ENCODE peak calls at places on chromosomes 13 and 19, in ten cellular contexts. R is IMR-90, D is left ventricle myocardium inferior, F is astrocyte, H is H9, X is upper lobe of left lung, P is tibial nerve, G is cardiac muscle cell, L is heart right ventricle, Y is A549. W is an unnamed sample.

GRCh38 chr19:18164072-18164471 is 9.5 kb upstream of the IFI30 start:
- DNase-seq in R (no peak), P (no peak), D (no peak), Y (no peak), G (no peak), H (no peak), F (no peak), X (no peak), L (no peak), W (no peak)

GRCh38 chr13:75705395-75705794 is 69.3 kb downstream of the LMO7 start:
- DNase-seq in L (no peak), F (peak; percentile 93), P (no peak), D (no peak), Y (peak; percentile 50), R (peak; percentile 85), G (no peak), X (no peak), H (no peak), W (no peak)

GRCh38 chr19:32876919-32877285 is 7.3 kb upstream of the SLC7A9 start:
- DNase-seq in Y (no peak), X (peak; percentile 71), L (no peak), P (no peak), F (peak; percentile 50), D (no peak), G (no peak), H (no peak), R (peak; percentile 50), W (no peak)

GRCh38 chr13:60439201-60439600 is 42.2 kb downstream of the TDRD3 start:
- DNase-seq in G (no peak), Y (no peak), L (no peak), R (no peak), H (no peak), P (no peak), X (no peak), F (no peak), D (no peak), W (no peak)

GRCh38 chr19:33624586-33625153 is 2.9 kb downstream of the CHST8 start:
- DNase-seq in R (no peak), X (no peak), H (no peak), P (no peak), D (no peak), L (no peak), Y (no peak), F (no peak), G (no peak), W (no peak)

GRCh38 chr13:27562457-27562856 is 57.9 kb downstream of the LNX2 start:
- DNase-seq in R (no peak), X (no peak), L (no peak), H (no peak), D (peak; percentile 31), P (no peak), G (no peak), Y (no peak), F (no peak), W (no peak)

GRCh38 chr19:51018745-51019543 is 565 bp downstream of the KLK10 start:
- DNase-seq in P (no peak), G (peak; percentile 44), X (peak; percentile 81), F (no peak), R (no peak), D (no peak), Y (no peak), L (peak; percentile 39), H (peak; percentile 59), W (no peak)

GRCh38 chr19:1812426-1813196 is 535 bp upstream of the ATP8B3 start:
- DNase-seq in P (peak; percentile 86), L (peak; percentile 93), F (peak; percentile 84), X (peak; percentile 93), D (peak; percentile 94), Y (peak; percentile 88), H (peak; percentile 99), R (peak; percentile 90), G (peak; percentile 97), W (peak; percentile 80)

DNA sequence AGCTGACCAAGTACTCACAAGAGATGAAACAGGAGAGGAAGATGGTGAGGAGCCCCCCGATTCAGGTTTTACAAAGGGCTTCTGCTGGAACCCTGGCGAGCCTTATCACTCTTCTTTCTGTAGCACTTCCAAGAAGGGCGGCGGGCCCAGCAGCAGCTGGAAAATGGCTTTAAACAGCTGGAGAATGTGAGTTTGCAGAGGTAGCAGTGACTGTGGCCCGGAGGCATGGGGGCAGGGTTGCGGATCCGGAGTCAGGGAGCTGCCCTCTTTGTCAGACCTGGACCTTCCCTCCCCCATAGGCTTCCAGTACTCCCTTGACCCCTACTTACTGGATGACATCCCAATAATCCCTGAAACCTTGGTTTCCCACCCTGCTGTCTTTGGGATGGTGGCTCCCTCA is 3.6 kb downstream of the TRIP10 start:
- DNase-seq in R (no peak), H (no peak), D (no peak), G (no peak), X (no peak), L (no peak), Y (no peak), F (no peak), P (no peak), W (no peak)
- H3K27ac ChIP-seq in R (peak overlapping the region; percentile 85), H (peak overlapping the region; percentile 31), D (peak overlapping the region; percentile 94), G (peak overlapping the region; percentile 89), X (peak overlapping the region; percentile 91), L (peak overlapping the region; percentile 34), Y (peak overlapping the region; percentile 99), F (no peak overlapping the region), P (no peak overlapping the region), W (peak overlapping the region; percentile 84)

GRCh38 chr19:16623576-16623975 is 4.4 kb downstream of the MED26 start:
- DNase-seq in F (no peak), R (no peak), H (no peak), Y (no peak), D (no peak), G (no peak), P (no peak), L (no peak), X (no peak), W (no peak)

GRCh38 chr19:16624236-16624635 is 3.8 kb downstream of the MED26 start:
- DNase-seq in H (no peak), P (no peak), F (no peak), G (no peak), R (no peak), Y (no peak), X (no peak), L (no peak), D (no peak), W (no peak)

GRCh38 chr19:16621165-16621800 is 6.7 kb downstream of the MED26 start:
- DNase-seq in R (no peak), L (no peak), X (no peak), F (no peak), D (no peak), G (no peak), P (no peak), Y (no peak), H (no peak), W (no peak)

GRCh38 chr19:16625183-16625958 is 2.6 kb downstream of the MED26 start:
- DNase-seq in G (no peak), F (no peak), L (no peak), H (no peak), X (peak; percentile 55), D (no peak), P (no peak), R (no peak), Y (no peak), W (no peak)

GRCh38 chr19:16623066-16623465 is 4.9 kb downstream of the MED26 start:
- DNase-seq in F (no peak), G (no peak), X (no peak), L (no peak), Y (no peak), R (no peak), P (no peak), H (no peak), D (no peak), W (no peak)
- H3K4me1 ChIP-seq in F (peaks cover 9% of the 10 kb centered on the region), G (peaks cover 5% of the 10 kb centered on the region), X (peaks cover 55% of the 10 kb centered on the region), L (peaks cover 83% of the 10 kb centered on the region), Y (peaks cover 9% of the 10 kb centered on the region), R (peaks cover 3% of the 10 kb centered on the region), P (peaks cover 30% of the 10 kb centered on the region), H (no peaks in the 10 kb centered on the region), D (peaks cover 97% of the 10 kb centered on the region), W (peaks cover 14% of the 10 kb centered on the region)

DNA sequence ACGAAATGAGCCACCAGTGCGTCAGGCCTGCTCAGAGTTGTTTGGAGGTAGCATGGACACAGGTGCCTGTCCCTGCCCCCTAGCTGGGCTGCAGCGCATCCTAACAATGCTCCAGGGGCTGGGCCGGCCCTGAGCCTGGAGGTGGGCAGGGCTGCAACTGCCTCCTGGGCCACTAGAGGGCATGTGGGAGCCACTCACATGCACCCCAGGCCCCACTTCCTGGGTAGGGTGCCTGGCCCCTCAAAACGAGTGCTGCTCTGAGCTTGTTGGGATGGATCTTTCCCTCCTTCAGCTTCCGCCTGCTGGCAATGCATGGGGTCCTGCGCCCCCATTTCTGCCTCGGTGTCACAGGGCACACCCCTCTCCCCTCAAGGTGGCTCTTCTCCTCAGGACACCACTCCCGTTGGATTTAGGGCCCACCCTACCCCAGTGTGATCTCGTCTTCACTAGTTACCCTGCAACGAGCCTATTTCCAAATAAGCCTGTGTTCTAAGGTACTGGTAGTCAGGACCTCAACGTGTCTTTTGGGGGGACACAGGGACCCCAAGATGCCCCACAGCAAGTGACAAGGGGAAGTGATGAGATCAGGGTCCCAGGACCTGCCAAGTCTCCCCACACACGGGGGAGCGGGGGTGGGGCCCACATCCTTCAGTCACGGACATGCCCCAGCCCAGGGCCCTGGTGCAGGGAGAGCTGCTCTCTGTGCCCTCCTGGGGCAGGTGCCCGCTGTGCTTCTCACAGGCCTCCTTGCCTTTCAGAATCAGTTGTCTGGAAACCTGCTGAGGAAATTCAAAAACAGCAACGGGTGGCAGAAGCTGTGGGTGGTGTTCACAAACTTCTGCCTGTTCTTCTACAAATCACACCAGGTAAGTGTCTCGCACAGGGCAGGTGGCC is 131.3 kb downstream of the STK24 start:
- DNase-seq in D (peak; percentile 72), L (peak; percentile 75), G (peak; percentile 68), P (peak; percentile 78), H (peak; percentile 89), R (peak; percentile 41), F (peak; percentile 10), X (peak; percentile 85), Y (peak; percentile 55), W (no peak)
- TF ChIP-seq CTCF in D (peak; percentile 98), L (peak; percentile 94), G (peak; percentile 96), P (peak; percentile 98), H (peak; percentile 99), R (peak; percentile 84), F (peak; percentile 72), X (peak; percentile 98), Y (peak; percentile 75), W (peak; percentile 98)

GRCh38 chr19:31346660-31347059 is 2.6 kb downstream of the TSHZ3 start:
- DNase-seq in X (no peak), L (no peak), F (no peak), P (no peak), R (no peak), G (no peak), D (no peak), Y (no peak), H (no peak), W (no peak)

GRCh38 chr19:31349160-31349881 is at the start of gene TSHZ3:
- DNase-seq in P (peak; percentile 70), F (peak; percentile 81), Y (peak; percentile 43), H (peak; percentile 81), R (peak; percentile 87), D (peak; percentile 86), G (peak; percentile 61), X (peak; percentile 93), L (peak; percentile 82), W (no peak)

GRCh38 chr19:31347356-31347755 is 1.9 kb downstream of the TSHZ3 start:
- DNase-seq in D (no peak), H (no peak), R (peak; percentile 49), F (peak; percentile 58), G (no peak), L (no peak), X (no peak), P (no peak), Y (no peak), W (no peak)

GRCh38 chr19:31348416-31349159 is 648 bp downstream of the TSHZ3 start:
- DNase-seq in L (peak; percentile 36), R (no peak), G (peak; percentile 34), F (peak; percentile 37), H (no peak), D (peak; percentile 41), X (no peak), Y (no peak), P (peak; percentile 27), W (no peak)

GRCh38 chr19:31347828-31348314 is 1.4 kb downstream of the TSHZ3 start:
- DNase-seq in Y (no peak), L (no peak), R (peak; percentile 87), H (no peak), P (peak; percentile 38), G (no peak), D (no peak), X (no peak), F (peak; percentile 59), W (no peak)
- H3K27ac ChIP-seq in Y (no peak overlapping the region), L (no peak overlapping the region), R (peak overlapping the region; percentile 90), H (no peak overlapping the region), P (no peak overlapping the region), G (no peak overlapping the region), D (peak overlapping the region; percentile 96), X (no peak overlapping the region), F (no peak overlapping the region), W (no peak overlapping the region)